ENCODE peak calls at places on chromosomes 12 and 14, in six cellular contexts. A is cardiac fibroblast; C is mammary epithelial cell; O is CD8-positive, alpha-beta T cell; R is AG04449; Q is esophagus squamous epithelium. F is an unnamed sample.

GRCh38 chr14:89827260-89827659 is 127.3 kb downstream of the EFCAB11 start:
- DNase-seq in A (no peak), C (no peak), O (no peak), R (no peak), Q (no peak), F (no peak)

GRCh38 chr12:130633771-130634170 is 82.3 kb downstream of the RIMBP2 start:
- DNase-seq in A (no peak), C (no peak), O (no peak), R (no peak), Q (no peak), F (no peak)

GRCh38 chr12:122965356-122965755 is 907 bp downstream of the ABCB9 start:
- DNase-seq in A (no peak), C (no peak), O (no peak), R (no peak), Q (no peak), F (no peak)

GRCh38 chr14:100714205-100714781 is 12.4 kb upstream of the DLK1 start:
- DNase-seq in A (no peak), C (no peak), O (no peak), R (no peak), Q (no peak), F (no peak)

GRCh38 chr12:15336772-15337553 is 14.7 kb downstream of the PTPRO start:
- DNase-seq in A (peak; percentile 83), C (peak; percentile 48), O (no peak), R (peak; percentile 29), Q (no peak), F (peak; percentile 60)

GRCh38 chr14:91866061-91866460 is 1.3 kb downstream of the TC2N start:
- DNase-seq in A (peak; percentile 38), C (peak; percentile 53), O (peak; percentile 29), R (no peak), Q (no peak), F (peak; percentile 29)

GRCh38 chr14:86722612-86723253 is 1192.8 kb downstream of the FLRT2 start:
- DNase-seq in A (no peak), C (no peak), O (no peak), R (no peak), Q (no peak), F (no peak)

GRCh38 chr12:113889076-113889475 is 77.0 kb downstream of the RBM19 start:
- DNase-seq in A (peak; percentile 5), C (peak; percentile 55), O (no peak), R (no peak), Q (no peak), F (peak; percentile 8)

GRCh38 chr14:55846852-55847471 is 267.0 kb downstream of the KTN1 start:
- DNase-seq in A (peak; percentile 70), C (no peak), O (no peak), R (no peak), Q (no peak), F (peak; percentile 73)

GRCh38 chr12:80226576-80226975 is 127.2 kb downstream of the OTOGL start:
- DNase-seq in A (peak; percentile 68), C (peak; percentile 26), O (no peak), R (no peak), Q (no peak), F (peak; percentile 45)

GRCh38 chr12:59858508-59858907 is 262.7 kb downstream of the SLC16A7 start:
- DNase-seq in A (no peak), C (no peak), O (no peak), R (no peak), Q (no peak), F (no peak)

GRCh38 chr12:95608252-95609033 is 57.2 kb upstream of the USP44 start:
- DNase-seq in A (peak; percentile 93), C (peak; percentile 89), O (no peak), R (no peak), Q (no peak), F (peak; percentile 92)

GRCh38 chr12:104467346-104467837 is 10.6 kb downstream of the CHST11 start:
- DNase-seq in A (no peak), C (no peak), O (no peak), R (no peak), Q (no peak), F (no peak)

GRCh38 chr12:113844495-113845175 is 121.5 kb downstream of the RBM19 start:
- DNase-seq in A (no peak), C (no peak), O (no peak), R (no peak), Q (no peak), F (no peak)

GRCh38 chr12:26987634-26988424 is 26.4 kb downstream of the TM7SF3 start:
- DNase-seq in A (peak; percentile 55), C (no peak), O (no peak), R (no peak), Q (no peak), F (no peak)

GRCh38 chr14:84482256-84483071 is 1047.5 kb upstream of the FLRT2 start:
- DNase-seq in A (peak; percentile 68), C (no peak), O (no peak), R (peak; percentile 21), Q (no peak), F (peak; percentile 40)

GRCh38 chr14:21241218-21241819 is 27.9 kb downstream of the HNRNPC start:
- DNase-seq in A (peak; percentile 58), C (no peak), O (no peak), R (peak; percentile 14), Q (no peak), F (peak; percentile 60)

GRCh38 chr14:106141242-106142220 is 615.1 kb downstream of the TMEM121 start:
- DNase-seq in A (no peak), C (no peak), O (no peak), R (no peak), Q (no peak), F (no peak)

GRCh38 chr14:75044322-75044721 is 6.9 kb downstream of the MLH3 start:
- DNase-seq in A (peak; percentile 73), C (peak; percentile 64), O (no peak), R (peak; percentile 52), Q (no peak), F (peak; percentile 64)

GRCh38 chr12:27185234-27186045 is 58.6 kb upstream of the STK38L start:
- DNase-seq in A (peak; percentile 91), C (peak; percentile 66), O (no peak), R (no peak), Q (no peak), F (peak; percentile 95)

GRCh38 chr12:60230103-60230502 is 634.3 kb downstream of the SLC16A7 start:
- DNase-seq in A (peak; percentile 2), C (no peak), O (no peak), R (no peak), Q (no peak), F (no peak)

GRCh38 chr14:32382704-32383103 is 53.6 kb downstream of the AKAP6 start:
- DNase-seq in A (peak; percentile 45), C (peak; percentile 41), O (no peak), R (no peak), Q (no peak), F (peak; percentile 44)

GRCh38 chr14:54975856-54976255 is 51.0 kb downstream of the WDHD1 start:
- DNase-seq in A (peak; percentile 26), C (no peak), O (no peak), R (no peak), Q (no peak), F (peak; percentile 8)

GRCh38 chr12:54018608-54018984 is 9.6 kb upstream of the HOXC6 start:
- DNase-seq in A (no peak), C (peak; percentile 54), O (no peak), R (no peak), Q (no peak), F (no peak)

GRCh38 chr14:41749425-41749824 is 142.7 kb downstream of the LRFN5 start:
- DNase-seq in A (peak; percentile 44), C (no peak), O (no peak), R (no peak), Q (no peak), F (peak; percentile 43)

GRCh38 chr12:99027491-99027890 is 382.4 kb downstream of the APAF1 start:
- DNase-seq in A (no peak), C (peak; percentile 73), O (no peak), R (no peak), Q (no peak), F (no peak)

GRCh38 chr12:591571-592505 is 71.4 kb downstream of the NINJ2 start:
- DNase-seq in A (no peak), C (no peak), O (no peak), R (no peak), Q (no peak), F (no peak)

GRCh38 chr14:23566782-23567185 is 807 bp downstream of the AP1G2 start:
- DNase-seq in A (peak; percentile 27), C (no peak), O (no peak), R (no peak), Q (no peak), F (peak; percentile 29)

GRCh38 chr12:5503774-5504173 is 71.9 kb downstream of the NTF3 start:
- DNase-seq in A (no peak), C (peak; percentile 2), O (no peak), R (no peak), Q (no peak), F (no peak)

GRCh38 chr14:95067526-95067925 is 89.8 kb downstream of the DICER1 start:
- DNase-seq in A (no peak), C (no peak), O (no peak), R (no peak), Q (no peak), F (no peak)
- TF ChIP-seq CTCF in A (no peak), C (no peak), O (no peak), R (no peak), Q (no peak), F (no peak)

DNA sequence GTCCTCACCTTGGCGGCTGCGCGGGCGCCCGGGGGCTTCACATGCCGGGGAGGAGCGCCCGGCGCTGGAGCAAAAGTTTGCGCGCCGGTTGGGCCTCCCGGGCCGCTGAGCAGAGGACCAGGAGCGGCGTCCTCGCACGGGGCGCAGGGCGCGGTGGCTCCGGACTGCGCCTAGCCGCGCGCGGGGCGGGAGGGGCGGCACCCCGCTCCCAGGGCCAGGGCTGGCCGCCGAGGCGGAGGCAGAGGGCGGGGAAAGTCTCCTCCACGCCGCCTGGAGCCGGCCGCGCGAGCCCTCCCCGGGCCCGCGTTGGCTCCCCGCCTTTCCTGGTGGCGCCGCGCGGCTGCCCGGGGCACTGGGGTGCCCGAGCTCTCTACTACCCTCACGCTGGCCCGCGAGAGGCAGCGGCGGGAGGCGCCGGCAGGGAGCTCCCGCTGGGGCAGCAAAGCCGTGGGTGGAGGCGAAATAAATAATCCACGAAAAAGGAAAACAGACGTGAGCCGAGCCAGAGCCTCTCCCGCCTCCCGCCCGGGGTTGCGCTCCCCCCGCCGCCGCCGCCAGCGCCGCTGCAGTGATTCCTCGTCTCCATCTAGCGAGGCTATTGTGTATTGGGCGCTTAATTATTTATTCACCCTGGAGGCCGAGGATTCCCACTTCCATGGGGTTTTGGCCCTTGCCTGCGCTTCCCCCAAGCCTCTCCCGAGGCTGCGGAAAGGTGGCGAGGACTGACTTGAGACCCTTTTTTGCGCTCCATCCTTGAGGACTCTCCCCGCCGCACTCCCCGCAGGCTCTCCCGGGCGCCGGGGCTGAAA is 476 bp upstream of the PRIMA1 start:
- DNase-seq in A (peak; percentile 1), C (peak; percentile 55), O (no peak), R (no peak), Q (no peak), F (no peak)
- H3K4me3 ChIP-seq in A (no peak overlapping the region), C (peak overlapping the region; percentile 43), O (no peak overlapping the region), R (peak overlapping the region; percentile 23), Q (peak overlapping the region; percentile 73), F (no peak overlapping the region)

GRCh38 chr12:100345020-100345767 is 11.7 kb upstream of the SLC17A8 start:
- DNase-seq in A (no peak), C (no peak), O (no peak), R (no peak), Q (no peak), F (no peak)

GRCh38 chr12:100346660-100347059 is 10.2 kb upstream of the SLC17A8 start:
- DNase-seq in A (no peak), C (no peak), O (no peak), R (no peak), Q (no peak), F (no peak)

GRCh38 chr12:100348657-100349454 is 8.0 kb upstream of the SLC17A8 start:
- DNase-seq in A (peak; percentile 57), C (peak; percentile 10), O (no peak), R (no peak), Q (no peak), F (peak; percentile 57)
- TF ChIP-seq CTCF in A (peak; percentile 8), C (peak; percentile 48), O (no peak), R (no peak), Q (no peak), F (peak; percentile 28)

GRCh38 chr12:2336409-2336829 is 283.6 kb downstream of the CACNA1C start:
- DNase-seq in A (peak; percentile 93), C (peak; percentile 95), O (no peak), R (peak; percentile 87), Q (no peak), F (peak; percentile 94)
- H3K4me3 ChIP-seq in A (no peak overlapping the region), C (no peak overlapping the region), O (no peak overlapping the region), R (no peak overlapping the region), Q (peak overlapping the region; percentile 26), F (no peak overlapping the region)

F was measured in fibroblast of the aortic adventitia.